ENCODE peak calls at places on chromosomes 5 and 9, in eight cellular contexts. L, E, B, T, F, X, D and C are unnamed samples.

GRCh38 chr9:113590991-113591898 is 127.7 kb downstream of the RGS3 start:
- DNase-seq in X (peak; percentile 25), E (peak; percentile 78), D (peak; percentile 90), B (no peak), L (peak; percentile 74), T (no peak), F (peak; percentile 62), C (no peak)

GRCh38 chr5:170917113-170917512 is 55.3 kb downstream of the RANBP17 start:
- DNase-seq in B (no peak), L (no peak), E (no peak), X (no peak), T (no peak), F (no peak), D (no peak), C (no peak)

GRCh38 chr9:122991370-122991830 is 42.1 kb upstream of the GPR21 start:
- DNase-seq in L (no peak), F (peak; percentile 94), D (no peak), E (no peak), B (no peak), X (peak; percentile 41), T (no peak), C (peak; percentile 35)

GRCh38 chr5:135944967-135945560 is 9.7 kb downstream of the LECT2 start:
- DNase-seq in X (peak; percentile 23), T (no peak), E (peak; percentile 66), F (peak; percentile 89), L (no peak), D (no peak), B (no peak), C (peak; percentile 66)

GRCh38 chr5:73853091-73853490 is 227.1 kb downstream of the ARHGEF28 start:
- DNase-seq in T (no peak), F (peak; percentile 73), B (no peak), X (no peak), L (no peak), D (no peak), E (no peak), C (no peak)

GRCh38 chr5:100479079-100479688 is 56.0 kb upstream of the FAM174A start:
- DNase-seq in T (no peak), E (peak; percentile 23), L (no peak), F (peak; percentile 7), D (no peak), X (peak; percentile 24), B (no peak), C (no peak)

GRCh38 chr5:139705191-139705590 is 57.0 kb downstream of the CXXC5 start:
- DNase-seq in X (no peak), F (no peak), B (no peak), D (no peak), L (no peak), E (no peak), T (no peak), C (no peak)

GRCh38 chr9:127136880-127137639 is 14.6 kb upstream of the ANGPTL2 start:
- DNase-seq in L (no peak), B (no peak), X (no peak), D (no peak), E (no peak), T (peak; percentile 24), F (no peak), C (no peak)

GRCh38 chr9:134424818-134425217 is 98.6 kb downstream of the RXRA start:
- DNase-seq in D (no peak), L (no peak), F (no peak), T (no peak), B (no peak), X (no peak), E (no peak), C (no peak)

GRCh38 chr9:3525088-3525835 is 539 bp downstream of the RFX3 start:
- DNase-seq in F (no peak), L (no peak), D (peak; percentile 92), B (no peak), T (no peak), E (no peak), X (peak; percentile 42), C (no peak)

GRCh38 chr5:134136771-134137170 is 22.3 kb downstream of the TCF7 start:
- DNase-seq in D (peak; percentile 43), L (peak; percentile 10), E (no peak), T (peak; percentile 6), B (peak; percentile 74), X (no peak), F (no peak), C (no peak)
- H3K36me3 ChIP-seq in D (peaks cover 87% of the 10 kb centered on the region), L (no peaks in the 10 kb centered on the region), E (peaks cover 59% of the 10 kb centered on the region), T (no peaks in the 10 kb centered on the region), B (no peaks in the 10 kb centered on the region), X (peaks cover 56% of the 10 kb centered on the region), F (peaks cover 45% of the 10 kb centered on the region), C (peaks cover 26% of the 10 kb centered on the region)

GRCh38 chr9:40909821-40910220 is 218.7 kb downstream of the FOXD4L6 start:
- DNase-seq in L (no peak), X (no peak), F (no peak), B (peak; percentile 70), E (no peak), D (no peak), T (no peak), C (no peak)
- H3K9me3 ChIP-seq in L (peaks cover 95% of the 10 kb centered on the region), X (peaks cover 82% of the 10 kb centered on the region), F (peaks cover 69% of the 10 kb centered on the region), B (peaks cover 90% of the 10 kb centered on the region), E (peaks cover 55% of the 10 kb centered on the region), D (peaks cover 100% of the 10 kb centered on the region), T (peaks cover 100% of the 10 kb centered on the region), C (no peaks in the 10 kb centered on the region)

DNA sequence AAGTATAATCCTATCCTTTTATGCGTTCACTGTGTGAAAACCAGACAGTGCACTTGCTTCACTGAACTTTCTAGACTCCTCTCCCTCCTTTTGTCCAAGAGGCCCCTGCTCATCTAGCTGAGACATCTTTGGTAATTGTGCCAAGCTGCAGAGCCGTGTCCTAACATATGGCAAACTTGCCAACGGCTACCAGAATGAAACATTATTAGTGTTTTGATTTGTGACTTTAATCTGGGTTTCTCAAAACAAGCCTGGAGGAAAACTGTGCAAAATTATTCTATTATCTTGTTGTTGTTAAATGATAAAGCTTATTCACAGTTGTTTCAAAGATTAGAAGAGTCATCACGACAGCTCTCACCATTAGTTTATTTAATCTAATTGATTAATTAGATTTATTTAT is 79.0 kb upstream of the RETREG1 start:
- DNase-seq in D (no peak), L (no peak), T (no peak), B (no peak), F (no peak), E (no peak), X (no peak), C (no peak)
- H3K36me3 ChIP-seq in D (peaks cover 42% of the 10 kb centered on the region), L (no peaks in the 10 kb centered on the region), T (no peaks in the 10 kb centered on the region), B (no peaks in the 10 kb centered on the region), F (peaks cover 57% of the 10 kb centered on the region), E (peaks cover 62% of the 10 kb centered on the region), X (no peaks in the 10 kb centered on the region), C (peaks cover 90% of the 10 kb centered on the region)

DNA sequence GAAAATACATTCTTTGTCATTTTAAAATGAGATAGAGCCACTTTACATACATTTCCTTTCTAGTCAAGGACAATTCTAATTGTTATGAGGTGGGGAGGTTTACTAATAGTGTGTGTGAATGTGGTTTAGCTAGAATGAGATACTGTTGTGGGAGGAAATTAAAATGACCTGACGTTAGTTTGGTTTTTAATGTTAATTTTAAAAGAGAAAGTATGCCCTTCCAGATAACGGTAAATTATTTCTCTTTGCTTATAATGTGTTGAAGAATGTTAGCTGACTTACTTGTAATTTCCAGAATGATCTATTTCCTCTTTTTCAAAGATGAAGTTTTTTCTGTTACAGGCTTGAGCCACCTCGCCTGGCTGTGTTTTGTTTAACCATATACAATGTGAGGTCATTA is 1.7 kb upstream of the TAF7 start:
- DNase-seq in L (no peak), D (no peak), E (no peak), F (no peak), X (no peak), T (no peak), B (no peak), C (no peak)
- H3K9me3 ChIP-seq in L (peaks cover 56% of the 10 kb centered on the region), D (peaks cover 82% of the 10 kb centered on the region), E (peaks cover 26% of the 10 kb centered on the region), F (peaks cover 29% of the 10 kb centered on the region), X (peaks cover 47% of the 10 kb centered on the region), T (peaks cover 83% of the 10 kb centered on the region), B (peaks cover 32% of the 10 kb centered on the region), C (peaks cover 23% of the 10 kb centered on the region)

DNA sequence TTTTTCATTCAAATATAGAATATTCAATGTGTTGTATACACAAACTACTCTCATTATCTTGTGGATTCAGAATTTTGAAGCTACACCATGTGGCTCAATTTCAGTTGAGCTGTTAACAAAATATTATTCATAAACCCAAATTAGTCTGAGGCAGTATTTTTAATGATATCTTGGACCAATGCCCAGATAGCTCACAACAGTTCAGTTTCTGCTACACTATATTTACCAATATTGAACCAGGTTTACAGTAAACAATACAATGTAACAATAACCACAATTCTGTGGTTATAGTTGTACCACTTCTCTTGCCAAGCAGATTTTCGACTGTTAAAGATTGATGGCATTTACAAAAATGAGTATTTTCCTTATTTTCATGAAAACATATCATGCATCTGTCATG is 99.9 kb downstream of the SSBP2 start:
- DNase-seq in D (no peak), E (no peak), T (no peak), X (no peak), L (no peak), B (no peak), F (no peak), C (no peak)
- H3K36me3 ChIP-seq in D (no peaks in the 10 kb centered on the region), E (no peaks in the 10 kb centered on the region), T (no peaks in the 10 kb centered on the region), X (peaks cover 2% of the 10 kb centered on the region), L (no peaks in the 10 kb centered on the region), B (no peaks in the 10 kb centered on the region), F (no peaks in the 10 kb centered on the region), C (no peaks in the 10 kb centered on the region)

DNA sequence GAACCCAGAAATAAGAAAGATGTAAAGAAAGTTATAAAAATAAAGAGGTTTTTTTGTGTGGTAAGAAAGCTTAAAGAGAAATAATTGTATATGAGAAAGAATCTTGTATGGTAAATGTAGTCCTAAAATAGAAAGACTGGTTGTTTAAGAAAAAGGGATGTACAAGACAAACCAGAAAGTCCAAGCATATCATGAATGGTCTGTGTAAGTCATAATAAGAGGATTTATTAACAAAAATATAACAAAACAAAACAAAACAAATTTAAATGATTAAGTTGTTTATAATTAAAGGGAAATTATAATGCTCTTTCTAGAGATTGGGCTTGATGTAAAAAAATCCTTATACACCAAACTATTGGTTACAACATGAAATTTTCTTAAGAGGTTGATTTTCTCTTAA is 590.4 kb upstream of the PTGER4 start:
- DNase-seq in T (no peak), D (no peak), F (peak; percentile 1), L (no peak), B (no peak), X (no peak), E (no peak), C (no peak)
- H3K9me3 ChIP-seq in T (peaks cover 48% of the 10 kb centered on the region), D (peaks cover 40% of the 10 kb centered on the region), F (peaks cover 2% of the 10 kb centered on the region), L (no peaks in the 10 kb centered on the region), B (peaks cover 6% of the 10 kb centered on the region), X (peaks cover 6% of the 10 kb centered on the region), E (peaks cover 34% of the 10 kb centered on the region), C (peaks cover 3% of the 10 kb centered on the region)

GRCh38 chr5:1318659-1319251 is 23.9 kb upstream of the TERT start:
- DNase-seq in T (peak; percentile 30), E (no peak), D (peak; percentile 75), L (no peak), B (no peak), X (no peak), F (no peak), C (no peak)
- H3K36me3 ChIP-seq in T (no peaks in the 10 kb centered on the region), E (peaks cover 67% of the 10 kb centered on the region), D (peaks cover 70% of the 10 kb centered on the region), L (peaks cover 22% of the 10 kb centered on the region), B (no peaks in the 10 kb centered on the region), X (peaks cover 45% of the 10 kb centered on the region), F (peaks cover 45% of the 10 kb centered on the region), C (peaks cover 52% of the 10 kb centered on the region)